ENCODE peak calls at places on chromosomes 4 and X, in seven cellular contexts. One of them, this sample, is unnamed.

GRCh38 chr4:185227131-185227551 is 17.7 kb downstream of the SNX25 start:
- DNase-seq in GM10248: no peak
- DNase-seq in lower lobe of right lung: no peak
- DNase-seq in tibial artery: no peak
- DNase-seq in psoas muscle: no peak
- DNase-seq in AG04450: no peak
- DNase-seq in MCF 10A: no peak
- DNase-seq in this sample: no peak

GRCh38 chr4:22237155-22237751 is 278.6 kb downstream of the ADGRA3 start:
- DNase-seq in GM10248: no peak
- DNase-seq in lower lobe of right lung: peak
- DNase-seq in tibial artery: no peak
- DNase-seq in psoas muscle: no peak
- DNase-seq in AG04450: no peak
- DNase-seq in MCF 10A: peak
- DNase-seq in this sample: no peak

GRCh38 chr4:137693641-137694040 is 161.3 kb upstream of the PCDH18 start:
- DNase-seq in GM10248: no peak
- DNase-seq in lower lobe of right lung: no peak
- DNase-seq in tibial artery: no peak
- DNase-seq in psoas muscle: no peak
- DNase-seq in AG04450: no peak
- DNase-seq in MCF 10A: no peak
- DNase-seq in this sample: no peak

GRCh38 chr4:14151099-14151498 is 523.6 kb upstream of the BOD1L1 start:
- DNase-seq in GM10248: no peak
- DNase-seq in lower lobe of right lung: no peak
- DNase-seq in tibial artery: no peak
- DNase-seq in psoas muscle: no peak
- DNase-seq in AG04450: no peak
- DNase-seq in MCF 10A: no peak
- DNase-seq in this sample: no peak

GRCh38 chrX:72045141-72045540 is 86.6 kb downstream of the RTL5 start:
- DNase-seq in GM10248: no peak
- DNase-seq in lower lobe of right lung: no peak
- DNase-seq in tibial artery: no peak
- DNase-seq in psoas muscle: no peak
- DNase-seq in AG04450: no peak
- DNase-seq in MCF 10A: no peak
- DNase-seq in this sample: no peak

GRCh38 chrX:55072286-55072685 is 2.5 kb upstream of the PAGE2B start:
- DNase-seq in GM10248: no peak
- DNase-seq in lower lobe of right lung: no peak
- DNase-seq in tibial artery: no peak
- DNase-seq in psoas muscle: no peak
- DNase-seq in AG04450: no peak
- DNase-seq in MCF 10A: no peak
- DNase-seq in this sample: no peak

GRCh38 chr4:127151941-127152340 is 480.8 kb upstream of the INTU start:
- DNase-seq in GM10248: no peak
- DNase-seq in lower lobe of right lung: no peak
- DNase-seq in tibial artery: no peak
- DNase-seq in psoas muscle: no peak
- DNase-seq in AG04450: no peak
- DNase-seq in MCF 10A: no peak
- DNase-seq in this sample: no peak

GRCh38 chr4:24322986-24323385 is 261.4 kb downstream of the DHX15 start:
- DNase-seq in GM10248: no peak
- DNase-seq in lower lobe of right lung: no peak
- DNase-seq in tibial artery: no peak
- DNase-seq in psoas muscle: no peak
- DNase-seq in AG04450: no peak
- DNase-seq in MCF 10A: peak
- DNase-seq in this sample: no peak

GRCh38 chr4:107647591-107647990 is 72.4 kb downstream of the PAPSS1 start:
- DNase-seq in GM10248: no peak
- DNase-seq in lower lobe of right lung: no peak
- DNase-seq in tibial artery: no peak
- DNase-seq in psoas muscle: no peak
- DNase-seq in AG04450: no peak
- DNase-seq in MCF 10A: no peak
- DNase-seq in this sample: no peak

GRCh38 chr4:119666653-119667091 is 38.1 kb upstream of the PDE5A start:
- DNase-seq in GM10248: no peak
- DNase-seq in lower lobe of right lung: no peak
- DNase-seq in tibial artery: no peak
- DNase-seq in psoas muscle: no peak
- DNase-seq in AG04450: no peak
- DNase-seq in MCF 10A: no peak
- DNase-seq in this sample: no peak

GRCh38 chr4:1501754-1502500 is 95.7 kb upstream of the NKX1-1 start:
- DNase-seq in GM10248: no peak
- DNase-seq in lower lobe of right lung: peak
- DNase-seq in tibial artery: peak
- DNase-seq in psoas muscle: peak
- DNase-seq in AG04450: no peak
- DNase-seq in MCF 10A: no peak
- DNase-seq in this sample: no peak

GRCh38 chrX:124018031-124018430 is 56.5 kb downstream of the STAG2 start:
- DNase-seq in GM10248: no peak
- DNase-seq in lower lobe of right lung: no peak
- DNase-seq in tibial artery: no peak
- DNase-seq in psoas muscle: no peak
- DNase-seq in AG04450: no peak
- DNase-seq in MCF 10A: no peak
- DNase-seq in this sample: no peak
- TF ChIP-seq CTCF in GM10248: no peak
- TF ChIP-seq CTCF in lower lobe of right lung: no peak
- TF ChIP-seq CTCF in tibial artery: no peak
- TF ChIP-seq CTCF in psoas muscle: no peak
- TF ChIP-seq CTCF in AG04450: peak
- TF ChIP-seq CTCF in MCF 10A: peak
- TF ChIP-seq CTCF in this sample: no peak

GRCh38 chr4:37470243-37470642 is 215.9 kb downstream of the RELL1 start:
- DNase-seq in GM10248: no peak
- DNase-seq in lower lobe of right lung: no peak
- DNase-seq in tibial artery: no peak
- DNase-seq in psoas muscle: no peak
- DNase-seq in AG04450: no peak
- DNase-seq in MCF 10A: no peak
- DNase-seq in this sample: no peak

GRCh38 chr4:37475087-37475486 is 211.1 kb downstream of the RELL1 start:
- DNase-seq in GM10248: no peak
- DNase-seq in lower lobe of right lung: no peak
- DNase-seq in tibial artery: no peak
- DNase-seq in psoas muscle: no peak
- DNase-seq in AG04450: no peak
- DNase-seq in MCF 10A: no peak
- DNase-seq in this sample: no peak

GRCh38 chr4:37469286-37469685 is 216.9 kb downstream of the RELL1 start:
- DNase-seq in GM10248: no peak
- DNase-seq in lower lobe of right lung: no peak
- DNase-seq in tibial artery: no peak
- DNase-seq in psoas muscle: no peak
- DNase-seq in AG04450: no peak
- DNase-seq in MCF 10A: no peak
- DNase-seq in this sample: no peak

GRCh38 chr4:37473807-37474206 is 212.4 kb downstream of the RELL1 start:
- DNase-seq in GM10248: no peak
- DNase-seq in lower lobe of right lung: no peak
- DNase-seq in tibial artery: no peak
- DNase-seq in psoas muscle: no peak
- DNase-seq in AG04450: no peak
- DNase-seq in MCF 10A: no peak
- DNase-seq in this sample: no peak

DNA sequence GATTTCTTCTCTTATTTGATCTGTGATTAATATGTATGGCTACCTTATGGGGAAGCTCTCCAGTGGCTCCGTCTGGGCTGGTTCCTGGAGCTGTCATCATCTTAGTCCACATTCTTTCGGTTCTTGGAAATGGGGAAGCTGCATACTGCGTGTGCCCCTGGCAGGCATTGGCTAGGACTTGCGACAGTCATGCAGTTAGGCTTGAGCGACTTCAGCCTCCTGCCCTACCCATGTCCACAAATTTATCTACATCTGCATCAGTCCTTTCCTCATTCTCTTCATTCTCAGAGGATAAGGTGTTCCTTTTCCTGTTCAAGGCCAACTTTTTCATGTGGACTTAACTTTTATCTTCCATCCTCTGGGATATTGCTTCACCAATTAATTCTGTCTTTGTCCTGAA is 214.2 kb downstream of the RELL1 start:
- DNase-seq in GM10248: no peak
- DNase-seq in lower lobe of right lung: peak
- DNase-seq in tibial artery: no peak
- DNase-seq in psoas muscle: no peak
- DNase-seq in AG04450: no peak
- DNase-seq in MCF 10A: no peak
- DNase-seq in this sample: no peak
- TF ChIP-seq CTCF in GM10248: no peak
- TF ChIP-seq CTCF in lower lobe of right lung: no peak
- TF ChIP-seq CTCF in tibial artery: no peak
- TF ChIP-seq CTCF in psoas muscle: no peak
- TF ChIP-seq CTCF in AG04450: no peak
- TF ChIP-seq CTCF in MCF 10A: no peak
- TF ChIP-seq CTCF in this sample: no peak

DNA sequence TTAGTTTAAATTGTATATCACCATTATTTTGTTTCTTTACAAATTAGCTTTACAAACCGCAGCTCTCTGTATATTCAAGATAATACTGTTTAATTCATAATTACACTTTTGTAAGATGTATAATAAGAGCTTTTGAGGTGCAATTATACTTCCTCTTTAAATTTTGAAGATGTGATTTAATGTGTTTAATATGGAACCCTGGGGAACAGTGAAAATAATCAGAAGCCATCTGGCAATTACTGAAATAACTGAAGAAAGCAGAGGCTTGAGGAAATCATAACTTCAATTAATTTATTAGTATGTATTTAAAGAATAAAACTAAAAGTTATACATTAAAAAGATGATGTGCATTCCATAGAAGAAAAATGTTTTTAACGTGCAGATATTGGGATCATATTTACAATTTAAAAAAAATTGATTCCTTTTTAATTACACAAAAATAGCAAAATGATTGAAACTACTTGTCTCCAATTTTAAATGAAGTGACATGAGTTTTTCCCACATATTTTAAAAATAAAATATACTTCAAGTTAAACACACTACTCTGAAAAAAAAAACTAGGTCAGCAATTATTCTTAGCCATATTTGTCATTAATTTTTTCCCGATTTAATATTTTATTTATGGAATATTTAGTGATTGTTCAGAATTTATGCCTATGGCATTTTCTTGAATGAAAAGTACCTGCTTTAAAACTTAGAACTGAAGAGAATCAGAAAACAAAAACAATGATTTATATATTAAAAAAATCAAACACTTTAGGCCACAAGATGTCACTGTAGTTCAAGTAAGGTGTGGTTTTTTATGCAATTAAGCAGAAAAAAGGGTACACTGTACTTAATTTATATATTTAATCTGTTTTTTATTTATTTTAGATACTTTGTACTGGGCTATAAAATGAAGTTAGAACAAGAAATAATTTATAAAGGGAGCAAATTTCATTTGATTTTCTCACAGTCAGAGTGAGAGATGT is 942.7 kb upstream of the NDST4 start:
- DNase-seq in GM10248: no peak
- DNase-seq in lower lobe of right lung: no peak
- DNase-seq in tibial artery: no peak
- DNase-seq in psoas muscle: no peak
- DNase-seq in AG04450: no peak
- DNase-seq in MCF 10A: peak
- DNase-seq in this sample: no peak
- TF ChIP-seq CTCF in GM10248: peak
- TF ChIP-seq CTCF in lower lobe of right lung: no peak
- TF ChIP-seq CTCF in tibial artery: no peak
- TF ChIP-seq CTCF in psoas muscle: no peak
- TF ChIP-seq CTCF in AG04450: no peak
- TF ChIP-seq CTCF in MCF 10A: peak
- TF ChIP-seq CTCF in this sample: no peak

DNA sequence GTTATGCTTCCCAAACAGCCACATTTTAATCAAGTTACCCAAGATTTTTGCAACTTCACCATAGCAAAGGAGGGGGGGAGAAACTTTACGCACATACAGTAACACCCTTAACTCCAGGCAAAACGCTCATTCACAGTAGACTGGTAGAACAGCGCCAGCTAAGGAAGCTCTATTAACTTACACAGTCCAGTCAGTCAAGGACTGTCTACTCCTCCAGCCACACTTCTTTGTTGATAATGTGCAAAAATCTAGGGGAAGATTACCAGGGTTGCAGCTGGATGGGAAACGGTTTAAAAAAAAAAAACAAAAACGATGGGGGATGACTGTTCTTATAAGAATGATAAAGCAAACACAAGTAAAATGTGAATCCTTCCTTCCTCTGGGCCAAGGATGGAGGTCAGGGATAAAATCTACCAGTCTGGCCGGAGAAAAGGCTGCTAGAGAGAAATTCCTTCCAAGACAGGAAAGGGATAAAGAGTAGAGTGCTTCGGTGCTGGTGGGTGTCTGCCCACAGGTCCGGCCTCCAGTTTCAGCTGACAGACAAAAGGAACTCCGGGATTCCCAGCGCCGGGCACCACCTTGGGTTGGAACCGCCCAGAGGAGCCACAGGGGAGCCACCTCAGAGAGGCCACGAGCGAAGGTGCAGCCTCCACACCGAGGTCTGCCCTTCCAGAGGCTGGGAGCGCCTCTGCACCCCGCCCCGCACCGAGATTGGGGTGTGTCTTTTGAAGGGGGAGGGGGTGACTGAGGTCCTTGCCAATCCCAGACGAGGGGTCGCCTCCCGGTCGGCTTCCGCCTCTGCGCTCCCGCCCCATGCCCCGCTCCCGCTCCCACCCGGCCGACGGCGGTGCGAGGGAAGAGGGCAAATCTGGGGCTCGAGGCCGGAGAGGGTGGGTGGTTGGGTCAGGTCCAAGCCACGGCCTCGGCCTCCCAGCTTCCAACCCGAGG is 789 bp downstream of the ANKRD50 start:
- DNase-seq in GM10248: peak
- DNase-seq in lower lobe of right lung: peak
- DNase-seq in tibial artery: peak
- DNase-seq in psoas muscle: no peak
- DNase-seq in AG04450: peak
- DNase-seq in MCF 10A: peak
- DNase-seq in this sample: peak
- TF ChIP-seq CTCF in GM10248: no peak
- TF ChIP-seq CTCF in lower lobe of right lung: no peak
- TF ChIP-seq CTCF in tibial artery: no peak
- TF ChIP-seq CTCF in psoas muscle: no peak
- TF ChIP-seq CTCF in AG04450: peak
- TF ChIP-seq CTCF in MCF 10A: no peak
- TF ChIP-seq CTCF in this sample: no peak